ENCODE peak calls at places on chromosomes 4 and X, in five cellular contexts. One of them, this sample, is unnamed.

GRCh38 chrX:81308086-81308852 is 106.4 kb downstream of the SH3BGRL start:
- DNase-seq in colonic mucosa: no peak
- DNase-seq in Calu3: no peak
- DNase-seq in neural crest cell: no peak
- DNase-seq in fibroblast of lung: no peak
- DNase-seq in this sample: no peak

GRCh38 chr4:147194107-147194506 is 248.4 kb upstream of the TTC29 start:
- DNase-seq in colonic mucosa: no peak
- DNase-seq in Calu3: no peak
- DNase-seq in neural crest cell: no peak
- DNase-seq in fibroblast of lung: peak
- DNase-seq in this sample: no peak

GRCh38 chr4:81724925-81725329 is 253.2 kb upstream of the RASGEF1B start:
- DNase-seq in colonic mucosa: peak
- DNase-seq in Calu3: peak
- DNase-seq in neural crest cell: no peak
- DNase-seq in fibroblast of lung: peak
- DNase-seq in this sample: peak

GRCh38 chr4:15805583-15806517 is 27.7 kb downstream of the CD38 start:
- DNase-seq in colonic mucosa: peak
- DNase-seq in Calu3: peak
- DNase-seq in neural crest cell: peak
- DNase-seq in fibroblast of lung: peak
- DNase-seq in this sample: peak

GRCh38 chrX:9988762-9989161 is 21.6 kb downstream of the CLDN34 start:
- DNase-seq in colonic mucosa: no peak
- DNase-seq in Calu3: no peak
- DNase-seq in neural crest cell: no peak
- DNase-seq in fibroblast of lung: peak
- DNase-seq in this sample: no peak

GRCh38 chrX:43655961-43656494 is at the start of gene MAOA:
- DNase-seq in colonic mucosa: peak
- DNase-seq in Calu3: peak
- DNase-seq in neural crest cell: no peak
- DNase-seq in fibroblast of lung: peak
- DNase-seq in this sample: no peak

GRCh38 chrX:107764845-107765608 is 10.6 kb downstream of the TSC22D3 start:
- DNase-seq in colonic mucosa: no peak
- DNase-seq in Calu3: no peak
- DNase-seq in neural crest cell: no peak
- DNase-seq in fibroblast of lung: no peak
- DNase-seq in this sample: no peak

GRCh38 chr4:182918044-182918607 is 940 bp upstream of the DCTD start:
- DNase-seq in colonic mucosa: no peak
- DNase-seq in Calu3: no peak
- DNase-seq in neural crest cell: no peak
- DNase-seq in fibroblast of lung: no peak
- DNase-seq in this sample: no peak

GRCh38 chr4:171857302-171858005 is 44.2 kb downstream of the GALNTL6 start:
- DNase-seq in colonic mucosa: no peak
- DNase-seq in Calu3: no peak
- DNase-seq in neural crest cell: no peak
- DNase-seq in fibroblast of lung: no peak
- DNase-seq in this sample: peak

GRCh38 chr4:156933633-156934258 is 37.9 kb downstream of the PDGFC start:
- DNase-seq in colonic mucosa: no peak
- DNase-seq in Calu3: peak
- DNase-seq in neural crest cell: no peak
- DNase-seq in fibroblast of lung: peak
- DNase-seq in this sample: peak

GRCh38 chrX:151870603-151871002 is 42.1 kb upstream of the MAGEA4 start:
- DNase-seq in colonic mucosa: no peak
- DNase-seq in Calu3: peak
- DNase-seq in neural crest cell: no peak
- DNase-seq in fibroblast of lung: peak
- DNase-seq in this sample: peak

GRCh38 chr4:99087887-99088484 is 602 bp downstream of the ADH5 start:
- DNase-seq in colonic mucosa: peak
- DNase-seq in Calu3: peak
- DNase-seq in neural crest cell: peak
- DNase-seq in fibroblast of lung: peak
- DNase-seq in this sample: peak

GRCh38 chr4:105060628-105061027 is 86.0 kb upstream of the TET2 start:
- DNase-seq in colonic mucosa: no peak
- DNase-seq in Calu3: no peak
- DNase-seq in neural crest cell: no peak
- DNase-seq in fibroblast of lung: no peak
- DNase-seq in this sample: no peak

GRCh38 chr4:161252520-161253141 is 911.2 kb downstream of the FSTL5 start:
- DNase-seq in colonic mucosa: no peak
- DNase-seq in Calu3: peak
- DNase-seq in neural crest cell: no peak
- DNase-seq in fibroblast of lung: peak
- DNase-seq in this sample: no peak

GRCh38 chr4:93897559-93897958 is 69.0 kb downstream of the ATOH1 start:
- DNase-seq in colonic mucosa: no peak
- DNase-seq in Calu3: no peak
- DNase-seq in neural crest cell: no peak
- DNase-seq in fibroblast of lung: no peak
- DNase-seq in this sample: no peak

GRCh38 chr4:59091376-59092142 is 1981.4 kb upstream of the IGFBP7 start:
- DNase-seq in colonic mucosa: no peak
- DNase-seq in Calu3: no peak
- DNase-seq in neural crest cell: no peak
- DNase-seq in fibroblast of lung: no peak
- DNase-seq in this sample: no peak

GRCh38 chr4:47122592-47123291 is 91.4 kb downstream of the GABRB1 start:
- DNase-seq in colonic mucosa: peak
- DNase-seq in Calu3: peak
- DNase-seq in neural crest cell: peak
- DNase-seq in fibroblast of lung: peak
- DNase-seq in this sample: peak

GRCh38 chr4:3716034-3716875 is 49.9 kb upstream of the ADRA2C start:
- DNase-seq in colonic mucosa: no peak
- DNase-seq in Calu3: no peak
- DNase-seq in neural crest cell: no peak
- DNase-seq in fibroblast of lung: no peak
- DNase-seq in this sample: no peak

GRCh38 chrX:8139713-8140112 is 31.4 kb downstream of the VCX2 start:
- DNase-seq in colonic mucosa: no peak
- DNase-seq in Calu3: no peak
- DNase-seq in neural crest cell: no peak
- DNase-seq in fibroblast of lung: peak
- DNase-seq in this sample: peak

GRCh38 chr4:37641352-37641751 is 44.8 kb downstream of the RELL1 start:
- DNase-seq in colonic mucosa: no peak
- DNase-seq in Calu3: no peak
- DNase-seq in neural crest cell: no peak
- DNase-seq in fibroblast of lung: no peak
- DNase-seq in this sample: no peak

GRCh38 chr4:55355555-55355954 is 9.5 kb downstream of the SRD5A3 start:
- DNase-seq in colonic mucosa: no peak
- DNase-seq in Calu3: no peak
- DNase-seq in neural crest cell: no peak
- DNase-seq in fibroblast of lung: no peak
- DNase-seq in this sample: no peak

GRCh38 chr4:6277139-6277802 is 7.6 kb downstream of the WFS1 start:
- DNase-seq in colonic mucosa: no peak
- DNase-seq in Calu3: no peak
- DNase-seq in neural crest cell: no peak
- DNase-seq in fibroblast of lung: no peak
- DNase-seq in this sample: no peak

GRCh38 chr4:167176723-167177367 is 57.4 kb downstream of the SPOCK3 start:
- DNase-seq in colonic mucosa: no peak
- DNase-seq in Calu3: no peak
- DNase-seq in neural crest cell: no peak
- DNase-seq in fibroblast of lung: no peak
- DNase-seq in this sample: no peak

GRCh38 chr4:143232277-143232676 is 47.6 kb downstream of the USP38 start:
- DNase-seq in colonic mucosa: no peak
- DNase-seq in Calu3: no peak
- DNase-seq in neural crest cell: no peak
- DNase-seq in fibroblast of lung: no peak
- DNase-seq in this sample: no peak

GRCh38 chrX:7117587-7117986 is 29.9 kb upstream of the STS start:
- DNase-seq in colonic mucosa: no peak
- DNase-seq in Calu3: no peak
- DNase-seq in neural crest cell: no peak
- DNase-seq in fibroblast of lung: no peak
- DNase-seq in this sample: no peak

GRCh38 chr4:40514409-40515025 is 115.1 kb downstream of the RBM47 start:
- DNase-seq in colonic mucosa: peak
- DNase-seq in Calu3: peak
- DNase-seq in neural crest cell: no peak
- DNase-seq in fibroblast of lung: no peak
- DNase-seq in this sample: no peak

GRCh38 chrX:3244955-3245354 is 101.5 kb downstream of the MXRA5 start:
- DNase-seq in colonic mucosa: no peak
- DNase-seq in Calu3: peak
- DNase-seq in neural crest cell: no peak
- DNase-seq in fibroblast of lung: no peak
- DNase-seq in this sample: no peak

GRCh38 chr4:138870739-138871633 is 144.6 kb upstream of the NOCT start:
- DNase-seq in colonic mucosa: peak
- DNase-seq in Calu3: peak
- DNase-seq in neural crest cell: peak
- DNase-seq in fibroblast of lung: peak
- DNase-seq in this sample: no peak

GRCh38 chrX:10507181-10507580 is 113.2 kb downstream of the MID1 start:
- DNase-seq in colonic mucosa: no peak
- DNase-seq in Calu3: peak
- DNase-seq in neural crest cell: no peak
- DNase-seq in fibroblast of lung: no peak
- DNase-seq in this sample: no peak

GRCh38 chr4:149572711-149573110 is 242.9 kb downstream of the IQCM start:
- DNase-seq in colonic mucosa: no peak
- DNase-seq in Calu3: no peak
- DNase-seq in neural crest cell: no peak
- DNase-seq in fibroblast of lung: no peak
- DNase-seq in this sample: no peak

GRCh38 chr4:3655485-3656429 is 110.4 kb upstream of the ADRA2C start:
- DNase-seq in colonic mucosa: no peak
- DNase-seq in Calu3: no peak
- DNase-seq in neural crest cell: no peak
- DNase-seq in fibroblast of lung: no peak
- DNase-seq in this sample: no peak

DNA sequence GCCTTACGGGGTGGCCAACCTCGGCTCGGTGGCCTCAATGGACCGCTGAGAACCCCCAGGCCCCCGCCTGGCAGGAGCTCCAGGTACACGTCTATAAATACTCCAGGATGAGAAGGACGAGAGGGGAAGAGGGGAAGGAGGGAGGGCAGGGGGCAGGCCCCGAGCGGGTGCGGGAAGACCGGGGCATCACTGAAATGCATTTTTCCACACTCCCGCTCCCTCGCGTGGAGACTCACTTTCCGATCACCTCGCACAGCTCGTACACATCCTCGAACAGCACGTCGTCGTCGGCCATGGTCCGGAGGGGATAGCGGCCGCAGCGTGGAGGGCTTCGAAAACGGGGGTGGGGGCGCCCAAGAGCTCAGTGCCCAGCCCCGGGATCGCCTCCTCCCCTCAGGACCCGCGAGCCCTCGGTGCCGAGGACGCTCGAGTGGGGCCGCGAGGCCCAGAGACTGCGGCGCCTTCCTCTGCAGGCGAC is 621 bp downstream of the CASK start:
- DNase-seq in colonic mucosa: peak
- DNase-seq in Calu3: peak
- DNase-seq in neural crest cell: peak
- DNase-seq in fibroblast of lung: peak
- DNase-seq in this sample: no peak
- TF ChIP-seq CTCF in colonic mucosa: no peak
- TF ChIP-seq CTCF in Calu3: no peak
- TF ChIP-seq CTCF in neural crest cell: no peak
- TF ChIP-seq CTCF in fibroblast of lung: no peak
- TF ChIP-seq CTCF in this sample: peak

DNA sequence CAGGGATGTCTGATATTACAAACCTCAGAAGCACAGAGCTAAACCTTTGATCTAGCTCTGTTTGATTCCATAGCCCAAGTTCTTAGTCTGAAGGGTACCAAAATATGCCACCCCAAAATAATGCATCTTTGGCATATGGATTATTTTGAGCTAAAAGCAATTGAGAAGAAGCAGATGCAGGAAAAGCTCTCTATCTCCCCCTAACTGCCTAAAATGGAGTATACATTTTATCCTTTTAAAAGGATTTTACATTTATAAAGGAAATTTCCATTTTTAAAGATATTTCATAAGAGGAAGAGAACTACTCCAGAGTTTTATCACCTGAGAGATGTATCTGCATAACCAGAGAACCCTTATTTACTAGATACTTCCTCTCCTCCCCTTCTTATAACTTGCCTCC is 158.7 kb downstream of the ZNF674 start:
- DNase-seq in colonic mucosa: no peak
- DNase-seq in Calu3: no peak
- DNase-seq in neural crest cell: no peak
- DNase-seq in fibroblast of lung: no peak
- DNase-seq in this sample: no peak
- TF ChIP-seq CTCF in colonic mucosa: no peak
- TF ChIP-seq CTCF in Calu3: peak
- TF ChIP-seq CTCF in neural crest cell: peak
- TF ChIP-seq CTCF in fibroblast of lung: no peak
- TF ChIP-seq CTCF in this sample: peak

GRCh38 chr4:10887600-10887999 is 203.0 kb upstream of the CLNK start:
- DNase-seq in colonic mucosa: no peak
- DNase-seq in Calu3: no peak
- DNase-seq in neural crest cell: no peak
- DNase-seq in fibroblast of lung: no peak
- DNase-seq in this sample: peak
- TF ChIP-seq CTCF in colonic mucosa: no peak
- TF ChIP-seq CTCF in Calu3: no peak
- TF ChIP-seq CTCF in neural crest cell: no peak
- TF ChIP-seq CTCF in fibroblast of lung: no peak
- TF ChIP-seq CTCF in this sample: no peak

DNA sequence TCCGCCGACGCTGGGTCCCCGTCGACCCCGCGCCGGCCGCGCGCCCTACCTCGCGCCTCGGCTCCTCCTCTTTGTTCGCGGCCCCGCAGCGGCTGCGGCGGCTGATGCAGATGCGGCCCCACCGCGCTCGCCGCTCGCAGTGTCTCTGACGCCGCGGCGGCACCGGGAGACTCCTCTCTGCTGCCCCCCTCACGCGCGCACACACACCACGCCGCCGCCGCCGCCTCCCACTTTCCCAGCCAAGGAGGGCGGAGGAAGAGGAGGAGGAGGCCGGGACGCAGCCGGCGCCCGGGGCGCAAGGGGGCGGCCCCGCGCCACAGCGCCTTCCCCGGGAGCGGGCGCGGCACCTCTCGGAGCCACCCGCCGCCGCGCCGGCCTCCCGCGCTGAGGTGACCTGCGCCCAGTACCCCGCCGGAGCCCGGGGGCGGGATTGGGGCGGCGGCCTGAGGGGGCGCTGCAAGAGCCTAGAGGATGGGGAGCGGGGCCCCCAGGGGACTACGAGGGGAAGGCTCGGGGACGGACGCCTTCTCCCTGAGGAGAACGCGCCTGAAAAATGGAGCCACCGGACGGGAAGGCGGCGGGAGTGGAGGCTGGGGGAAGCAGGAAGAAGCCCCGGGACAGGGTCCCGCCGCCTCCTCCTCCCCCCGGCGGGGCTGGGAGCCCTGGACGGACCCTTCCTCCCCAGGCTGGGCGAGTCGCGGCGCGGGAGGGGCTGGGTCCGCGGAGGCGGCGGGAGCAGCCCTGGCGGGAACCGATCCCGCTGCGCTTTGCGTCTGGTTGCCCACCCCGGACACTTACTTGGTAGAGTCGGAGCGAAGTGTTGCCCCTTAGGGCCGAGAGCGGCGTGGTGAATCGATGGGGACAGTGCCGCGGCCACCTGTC is at the start of gene SH3RF1:
- DNase-seq in colonic mucosa: peak
- DNase-seq in Calu3: peak
- DNase-seq in neural crest cell: peak
- DNase-seq in fibroblast of lung: peak
- DNase-seq in this sample: no peak
- TF ChIP-seq CTCF in colonic mucosa: peak
- TF ChIP-seq CTCF in Calu3: no peak
- TF ChIP-seq CTCF in neural crest cell: peak
- TF ChIP-seq CTCF in fibroblast of lung: no peak
- TF ChIP-seq CTCF in this sample: no peak